ENCODE peak calls at places on chromosomes 13 and 19, in four cellular contexts. One of them, this sample, is unnamed.

GRCh38 chr13:110610955-110611595 is 4.3 kb upstream of the NAXD start:
- DNase-seq in T-helper 9 cell: no peak
- DNase-seq in D341Med: no peak
- DNase-seq in HFF-Myc: no peak
- DNase-seq in this sample: no peak

GRCh38 chr13:59112375-59112774 is 1051.4 kb downstream of the DIAPH3 start:
- DNase-seq in T-helper 9 cell: no peak
- DNase-seq in D341Med: peak; percentile 52
- DNase-seq in HFF-Myc: peak; percentile 2
- DNase-seq in this sample: no peak

GRCh38 chr13:98878421-98879126 is 99.3 kb downstream of the DOCK9 start:
- DNase-seq in T-helper 9 cell: no peak
- DNase-seq in D341Med: no peak
- DNase-seq in HFF-Myc: no peak
- DNase-seq in this sample: no peak

GRCh38 chr19:2095338-2095938 is 688 bp downstream of the MOB3A start:
- DNase-seq in T-helper 9 cell: no peak
- DNase-seq in D341Med: no peak
- DNase-seq in HFF-Myc: no peak
- DNase-seq in this sample: no peak

GRCh38 chr19:40502647-40503046 is 35.8 kb downstream of the SPTBN4 start:
- DNase-seq in T-helper 9 cell: no peak
- DNase-seq in D341Med: no peak
- DNase-seq in HFF-Myc: no peak
- DNase-seq in this sample: no peak

GRCh38 chr13:63864171-63864902 is 2448.7 kb upstream of the PCDH20 start:
- DNase-seq in T-helper 9 cell: no peak
- DNase-seq in D341Med: no peak
- DNase-seq in HFF-Myc: no peak
- DNase-seq in this sample: no peak

GRCh38 chr13:47896111-47896510 is 105.0 kb downstream of the SUCLA2 start:
- DNase-seq in T-helper 9 cell: no peak
- DNase-seq in D341Med: no peak
- DNase-seq in HFF-Myc: no peak
- DNase-seq in this sample: no peak

GRCh38 chr19:39297931-39298634 is 1.9 kb downstream of the IFNL1 start:
- DNase-seq in T-helper 9 cell: peak; percentile 43
- DNase-seq in D341Med: no peak
- DNase-seq in HFF-Myc: no peak
- DNase-seq in this sample: no peak

GRCh38 chr19:5956323-5956722 is 21.6 kb downstream of the RANBP3 start:
- DNase-seq in T-helper 9 cell: no peak
- DNase-seq in D341Med: no peak
- DNase-seq in HFF-Myc: no peak
- DNase-seq in this sample: no peak

GRCh38 chr19:48524728-48525127 is 13.1 kb upstream of the LMTK3 start:
- DNase-seq in T-helper 9 cell: no peak
- DNase-seq in D341Med: no peak
- DNase-seq in HFF-Myc: no peak
- DNase-seq in this sample: no peak

GRCh38 chr19:1837625-1838105 is 10.6 kb downstream of the REXO1 start:
- DNase-seq in T-helper 9 cell: peak; percentile 65
- DNase-seq in D341Med: peak; percentile 90
- DNase-seq in HFF-Myc: no peak
- DNase-seq in this sample: peak; percentile 9

GRCh38 chr13:108795841-108796240 is 166.4 kb downstream of the MYO16 start:
- DNase-seq in T-helper 9 cell: no peak
- DNase-seq in D341Med: no peak
- DNase-seq in HFF-Myc: peak; percentile 16
- DNase-seq in this sample: no peak

GRCh38 chr13:110293037-110293436 is 13.9 kb downstream of the COL4A1 start:
- DNase-seq in T-helper 9 cell: no peak
- DNase-seq in D341Med: no peak
- DNase-seq in HFF-Myc: no peak
- DNase-seq in this sample: no peak

GRCh38 chr13:111548805-111549204 is 228.4 kb downstream of the TEX29 start:
- DNase-seq in T-helper 9 cell: no peak
- DNase-seq in D341Med: no peak
- DNase-seq in HFF-Myc: no peak
- DNase-seq in this sample: no peak

GRCh38 chr19:51440052-51440451 is 18.2 kb downstream of the SIGLEC8 start:
- DNase-seq in T-helper 9 cell: no peak
- DNase-seq in D341Med: no peak
- DNase-seq in HFF-Myc: no peak
- DNase-seq in this sample: no peak

GRCh38 chr19:42426643-42427042 is 545 bp downstream of the LIPE start:
- DNase-seq in T-helper 9 cell: no peak
- DNase-seq in D341Med: peak; percentile 36
- DNase-seq in HFF-Myc: no peak
- DNase-seq in this sample: peak; percentile 85

GRCh38 chr13:83024226-83024625 is 858.0 kb downstream of the SLITRK1 start:
- DNase-seq in T-helper 9 cell: no peak
- DNase-seq in D341Med: no peak
- DNase-seq in HFF-Myc: no peak
- DNase-seq in this sample: no peak

GRCh38 chr13:107545946-107546502 is 669.3 kb downstream of the LIG4 start:
- DNase-seq in T-helper 9 cell: no peak
- DNase-seq in D341Med: no peak
- DNase-seq in HFF-Myc: no peak
- DNase-seq in this sample: peak; percentile 74

GRCh38 chr13:36945078-36945477 is 25.0 kb upstream of the SMAD9 start:
- DNase-seq in T-helper 9 cell: no peak
- DNase-seq in D341Med: no peak
- DNase-seq in HFF-Myc: no peak
- DNase-seq in this sample: no peak

GRCh38 chr19:5155586-5156210 is 184.9 kb downstream of the PTPRS start:
- DNase-seq in T-helper 9 cell: no peak
- DNase-seq in D341Med: peak; percentile 50
- DNase-seq in HFF-Myc: no peak
- DNase-seq in this sample: no peak